ENCODE peak calls at places on chromosomes 1 and 21, in nine cellular contexts. L is heart left ventricle; V is Calu3; W is uterus; D is A549; E is C1 segment of cervical spinal cord; H is RKO; O is stimulated activated CD4-positive, alpha-beta T cell treated with anti-CD3 and anti-CD28 coated beads, Interleukin-1b, Interleukin-23, amount 100 ng/mL, for 48 hours; R is astrocyte of the spinal cord. Y is an unnamed sample.

GRCh38 chr21:33478858-33479678 is 706 bp downstream of the TMEM50B start:
- DNase-seq in V (peak), H (peak), R (peak), D (peak), L (peak), O (peak), W (peak), E (no peak), Y (peak)

GRCh38 chr1:36349241-36349671 is 25.8 kb upstream of the EVA1B start:
- DNase-seq in E (no peak), O (peak), D (no peak), R (peak), H (peak), W (no peak), L (no peak), V (no peak), Y (no peak)

GRCh38 chr21:20272791-20273362 is 725.3 kb upstream of the NCAM2 start:
- DNase-seq in V (no peak), W (no peak), H (no peak), E (no peak), L (no peak), R (no peak), D (no peak), O (no peak), Y (no peak)

GRCh38 chr1:181310560-181310959 is 172.8 kb upstream of the CACNA1E start:
- DNase-seq in D (no peak), O (no peak), L (no peak), H (no peak), R (no peak), W (no peak), E (no peak), V (peak), Y (no peak)

GRCh38 chr1:15923241-15923640 is 52.7 kb downstream of the ZBTB17 start:
- DNase-seq in E (no peak), H (no peak), D (no peak), L (no peak), W (no peak), R (peak), O (no peak), V (no peak), Y (no peak)

GRCh38 chr1:209456878-209457277 is 126.6 kb upstream of the CAMK1G start:
- DNase-seq in D (no peak), W (no peak), O (no peak), E (no peak), V (no peak), L (no peak), R (no peak), H (no peak), Y (no peak)

GRCh38 chr1:154402409-154402921 is 2.7 kb upstream of the IL6R start:
- DNase-seq in H (no peak), R (no peak), V (no peak), L (no peak), D (no peak), O (no peak), E (no peak), W (no peak), Y (no peak)

GRCh38 chr1:200415693-200416593 is 6.1 kb upstream of the ZNF281 start:
- DNase-seq in L (no peak), V (peak), H (peak), W (peak), O (no peak), E (no peak), R (peak), D (peak), Y (peak)

GRCh38 chr1:54763814-54764131 is 550 bp downstream of the PARS2 start:
- DNase-seq in O (no peak), E (no peak), V (peak), R (no peak), W (no peak), D (no peak), L (no peak), H (no peak), Y (no peak)

GRCh38 chr1:153571706-153572105 is 6.1 kb upstream of the S100A2 start:
- DNase-seq in V (no peak), L (no peak), W (no peak), D (no peak), E (no peak), H (no peak), R (no peak), O (no peak), Y (no peak)

GRCh38 chr21:38474124-38474523 is 24.2 kb downstream of the ERG start:
- DNase-seq in H (no peak), O (no peak), E (no peak), V (no peak), W (no peak), D (no peak), L (peak), R (no peak), Y (no peak)

GRCh38 chr1:33682371-33682770 is 181.5 kb upstream of the HMGB4 start:
- DNase-seq in O (no peak), H (no peak), W (no peak), V (no peak), E (no peak), R (peak), L (no peak), D (no peak), Y (no peak)

GRCh38 chr21:26707241-26707640 is 134.2 kb upstream of the CYYR1 start:
- DNase-seq in V (no peak), H (no peak), O (no peak), R (no peak), E (no peak), D (no peak), L (no peak), W (no peak), Y (no peak)

GRCh38 chr1:154469844-154470417 is 32.1 kb upstream of the TDRD10 start:
- DNase-seq in W (no peak), R (no peak), D (no peak), H (no peak), L (no peak), E (no peak), O (no peak), V (no peak), Y (no peak)

GRCh38 chr1:31762726-31763670 is 1.1 kb downstream of the ADGRB2 start:
- DNase-seq in R (peak), V (peak), L (peak), O (peak), E (peak), H (peak), D (peak), W (peak), Y (peak)

GRCh38 chr1:39434797-39435395 is 56.5 kb upstream of the BMP8A start:
- DNase-seq in D (peak), L (no peak), W (no peak), H (no peak), V (no peak), E (no peak), R (no peak), O (no peak), Y (peak)

GRCh38 chr21:46158666-46159300 is 3.4 kb upstream of the FTCD start:
- DNase-seq in E (no peak), D (no peak), R (no peak), V (no peak), L (no peak), H (no peak), O (no peak), W (no peak), Y (no peak)

GRCh38 chr21:34336756-34337391 is 26.9 kb upstream of the KCNE2 start:
- DNase-seq in H (no peak), V (no peak), O (no peak), R (peak), D (no peak), L (no peak), W (no peak), E (no peak), Y (no peak)

GRCh38 chr1:41319803-41320711 is 41.2 kb upstream of the FOXO6 start:
- DNase-seq in W (peak), V (no peak), O (no peak), D (no peak), L (peak), E (no peak), H (no peak), R (no peak), Y (no peak)

GRCh38 chr1:100782473-100783010 is 63.0 kb downstream of the VCAM1 start:
- DNase-seq in D (no peak), E (no peak), O (no peak), L (no peak), W (no peak), R (no peak), H (no peak), V (no peak), Y (no peak)

GRCh38 chr1:112743174-112744018 is 28.3 kb upstream of the PPM1J start:
- DNase-seq in L (no peak), E (no peak), W (no peak), V (peak), D (no peak), R (no peak), H (no peak), O (no peak), Y (no peak)

GRCh38 chr1:174990382-174990999 is 9.3 kb upstream of the CACYBP start:
- DNase-seq in W (no peak), V (no peak), L (no peak), E (no peak), H (peak), O (no peak), D (peak), R (peak), Y (peak)

GRCh38 chr1:157482174-157482573 is 70.1 kb downstream of the FCRL5 start:
- DNase-seq in D (no peak), H (no peak), E (no peak), W (no peak), R (no peak), V (no peak), L (no peak), O (no peak), Y (no peak)

GRCh38 chr1:88035578-88035977 is 648.5 kb upstream of the PKN2 start:
- DNase-seq in W (no peak), O (no peak), R (no peak), D (no peak), L (no peak), H (no peak), E (no peak), V (no peak), Y (no peak)

GRCh38 chr1:70675737-70676156 is 264.7 kb downstream of the CTH start:
- DNase-seq in L (no peak), H (no peak), D (no peak), V (no peak), E (no peak), R (no peak), W (no peak), O (no peak), Y (no peak)

GRCh38 chr1:8676072-8676471 is 141.4 kb downstream of the RERE start:
- DNase-seq in W (no peak), E (no peak), V (no peak), H (no peak), L (no peak), D (no peak), R (no peak), O (no peak), Y (no peak)

GRCh38 chr21:45290948-45291612 is 3.4 kb upstream of the POFUT2 start:
- DNase-seq in L (no peak), H (no peak), R (peak), D (no peak), V (no peak), O (no peak), E (no peak), W (peak), Y (no peak)

Y was measured in ACHN.